ENCODE peak calls at places on chromosomes 7 and 10, in eight cellular contexts. Q is tibial artery, O is tibial nerve, U is sigmoid colon, E is heart left ventricle, T is cardiac muscle cell, B is PC-3, R is fibroblast of lung. V is an unnamed sample.

GRCh38 chr10:113957013-113957412 is 86.7 kb upstream of the ADRB1 start:
- DNase-seq in R (peak), Q (no peak), B (peak), O (no peak), U (no peak), E (no peak), T (no peak), V (no peak)

GRCh38 chr7:117445206-117445605 is 17.9 kb upstream of the ASZ1 start:
- DNase-seq in O (no peak), B (no peak), U (no peak), Q (no peak), T (no peak), E (no peak), R (no peak), V (no peak)

GRCh38 chr10:123577921-123578461 is 88.2 kb upstream of the GPR26 start:
- DNase-seq in E (no peak), T (no peak), R (no peak), Q (no peak), B (no peak), O (no peak), U (no peak), V (no peak)

GRCh38 chr10:86170255-86171153 is 196.1 kb downstream of the GRID1 start:
- DNase-seq in E (no peak), T (no peak), O (no peak), U (peak), B (no peak), Q (peak), R (no peak), V (no peak)

GRCh38 chr10:48523820-48524758 is 80.8 kb downstream of the ARHGAP22 start:
- DNase-seq in T (peak), E (no peak), O (no peak), B (peak), R (peak), Q (peak), U (peak), V (no peak)

GRCh38 chr7:43669286-43670081 is 59.8 kb downstream of the COA1 start:
- DNase-seq in O (no peak), B (no peak), E (no peak), U (no peak), T (no peak), R (no peak), Q (no peak), V (no peak)

GRCh38 chr7:27158436-27159277 is 2.2 kb upstream of the HOXA7 start:
- DNase-seq in O (no peak), U (peak), T (no peak), R (no peak), B (peak), Q (peak), E (no peak), V (peak)

GRCh38 chr7:116952640-116953371 is 495 bp upstream of the ST7 start:
- DNase-seq in Q (peak), U (peak), T (peak), O (peak), B (peak), E (peak), R (peak), V (peak)

GRCh38 chr7:136869006-136869961 is 832 bp downstream of the CHRM2 start:
- DNase-seq in B (no peak), U (peak), O (no peak), R (peak), T (peak), Q (no peak), E (peak), V (peak)

GRCh38 chr10:167383-167782 is 32.1 kb downstream of the ZMYND11 start:
- DNase-seq in Q (no peak), B (no peak), T (no peak), O (no peak), E (no peak), U (no peak), R (no peak), V (no peak)

GRCh38 chr10:117994771-117995170 is 52.0 kb downstream of the RAB11FIP2 start:
- DNase-seq in T (no peak), O (no peak), B (no peak), U (no peak), R (no peak), Q (no peak), E (no peak), V (no peak)

GRCh38 chr7:105776068-105776790 is 100.2 kb downstream of the ATXN7L1 start:
- DNase-seq in U (peak), R (peak), Q (peak), O (peak), E (peak), B (peak), T (peak), V (peak)

GRCh38 chr10:131749767-131750142 is 151.1 kb upstream of the PPP2R2D start:
- DNase-seq in Q (no peak), U (peak), T (no peak), O (no peak), B (no peak), E (no peak), R (no peak), V (peak)

GRCh38 chr10:93431361-93431760 is 50.8 kb downstream of the MYOF start:
- DNase-seq in R (no peak), U (peak), Q (peak), T (no peak), B (no peak), O (no peak), E (no peak), V (no peak)

GRCh38 chr7:42262907-42263466 is 26.0 kb upstream of the GLI3 start:
- DNase-seq in O (no peak), E (peak), R (peak), Q (peak), B (peak), U (peak), T (no peak), V (peak)

GRCh38 chr7:19117870-19118608 is 603 bp upstream of the TWIST1 start:
- DNase-seq in E (peak), T (peak), R (no peak), Q (no peak), O (no peak), B (peak), U (peak), V (peak)

GRCh38 chr10:59754951-59755350 is 1.7 kb upstream of the MRLN start:
- DNase-seq in T (no peak), B (no peak), U (no peak), O (no peak), E (no peak), Q (no peak), R (no peak), V (no peak)

GRCh38 chr7:116674508-116675173 is 2.6 kb downstream of the MET start:
- DNase-seq in U (no peak), O (no peak), Q (no peak), R (no peak), E (no peak), T (no peak), B (peak), V (no peak)

GRCh38 chr7:41385996-41386395 is 316.9 kb downstream of the INHBA start:
- DNase-seq in E (no peak), U (no peak), O (no peak), R (no peak), T (no peak), B (no peak), Q (no peak), V (no peak)

GRCh38 chr7:158327571-158328180 is 259.9 kb downstream of the PTPRN2 start:
- DNase-seq in E (no peak), T (no peak), R (no peak), O (no peak), U (no peak), Q (no peak), B (no peak), V (no peak)

GRCh38 chr10:6124666-6125065 is 35.8 kb downstream of the RBM17 start:
- DNase-seq in U (peak), O (peak), Q (peak), E (peak), B (no peak), T (no peak), R (no peak), V (no peak)

GRCh38 chr7:73425356-73425983 is 8.1 kb upstream of the FZD9 start:
- DNase-seq in O (no peak), R (no peak), T (no peak), U (no peak), B (no peak), E (no peak), Q (no peak), V (no peak)

GRCh38 chr10:77457266-77457665 is 180.3 kb downstream of the KCNMA1 start:
- DNase-seq in Q (no peak), R (no peak), T (no peak), O (no peak), E (no peak), B (no peak), U (no peak), V (no peak)

GRCh38 chr10:76885815-76886214 is 751.8 kb downstream of the KCNMA1 start:
- DNase-seq in O (no peak), B (no peak), U (peak), E (peak), Q (no peak), R (no peak), T (no peak), V (no peak)

GRCh38 chr10:131177431-131178327 is 133.8 kb downstream of the TCERG1L start:
- DNase-seq in B (no peak), R (no peak), E (no peak), T (no peak), O (peak), U (peak), Q (peak), V (no peak)

GRCh38 chr10:95504187-95504800 is 56.9 kb downstream of the SORBS1 start:
- DNase-seq in R (no peak), T (no peak), E (no peak), B (no peak), U (no peak), Q (no peak), O (no peak), V (no peak)

GRCh38 chr7:657565-658119 is 68.9 kb upstream of the DNAAF5 start:
- DNase-seq in O (no peak), Q (no peak), U (peak), B (no peak), R (peak), T (peak), E (no peak), V (no peak)

GRCh38 chr7:20440472-20441105 is 109.9 kb downstream of the ITGB8 start:
- DNase-seq in B (peak), E (peak), U (no peak), O (no peak), R (peak), T (peak), Q (no peak), V (no peak)

GRCh38 chr7:1950623-1951523 is 280.8 kb downstream of the ELFN1 start:
- DNase-seq in E (peak), T (no peak), B (no peak), U (no peak), O (peak), Q (no peak), R (peak), V (peak)

GRCh38 chr10:24854256-24854655 is 98.2 kb downstream of the PRTFDC1 start:
- DNase-seq in T (no peak), B (no peak), Q (no peak), U (no peak), R (no peak), O (no peak), E (no peak), V (no peak)

GRCh38 chr7:130071701-130072622 is 1.6 kb downstream of the KLHDC10 start:
- DNase-seq in O (peak), B (peak), Q (no peak), E (peak), R (peak), U (peak), T (peak), V (no peak)

GRCh38 chr10:43238462-43238861 is 28.4 kb downstream of the RASGEF1A start:
- DNase-seq in O (no peak), T (no peak), Q (peak), E (peak), B (no peak), U (peak), R (no peak), V (no peak)

GRCh38 chr7:2808891-2809660 is 35.0 kb downstream of the GNA12 start:
- DNase-seq in T (no peak), R (no peak), Q (peak), E (no peak), U (peak), O (no peak), B (peak), V (no peak)

GRCh38 chr10:118272090-118272775 is 69.9 kb downstream of the FAM204A start:
- DNase-seq in O (peak), E (no peak), U (peak), T (peak), R (peak), B (no peak), Q (no peak), V (no peak)

GRCh38 chr7:108109216-108109908 is 20.8 kb downstream of the LAMB4 start:
- DNase-seq in E (no peak), U (no peak), O (no peak), Q (no peak), T (no peak), R (peak), B (peak), V (no peak)

GRCh38 chr10:74202356-74202755 is 51.3 kb downstream of the ADK start:
- DNase-seq in E (no peak), Q (no peak), O (no peak), R (peak), U (no peak), T (no peak), B (no peak), V (no peak)

GRCh38 chr7:36017111-36017510 is 135.9 kb upstream of the EEPD1 start:
- DNase-seq in U (no peak), E (no peak), B (no peak), R (no peak), Q (no peak), T (no peak), O (no peak), V (no peak)

GRCh38 chr10:97659589-97659988 is 19.1 kb downstream of the PI4K2A start:
- DNase-seq in R (peak), E (no peak), O (no peak), T (no peak), U (no peak), Q (no peak), B (no peak), V (no peak)

GRCh38 chr7:28984631-28985030 is 26.5 kb upstream of the TRIL start:
- DNase-seq in O (peak), E (peak), Q (no peak), U (peak), R (peak), B (peak), T (no peak), V (peak)

DNA sequence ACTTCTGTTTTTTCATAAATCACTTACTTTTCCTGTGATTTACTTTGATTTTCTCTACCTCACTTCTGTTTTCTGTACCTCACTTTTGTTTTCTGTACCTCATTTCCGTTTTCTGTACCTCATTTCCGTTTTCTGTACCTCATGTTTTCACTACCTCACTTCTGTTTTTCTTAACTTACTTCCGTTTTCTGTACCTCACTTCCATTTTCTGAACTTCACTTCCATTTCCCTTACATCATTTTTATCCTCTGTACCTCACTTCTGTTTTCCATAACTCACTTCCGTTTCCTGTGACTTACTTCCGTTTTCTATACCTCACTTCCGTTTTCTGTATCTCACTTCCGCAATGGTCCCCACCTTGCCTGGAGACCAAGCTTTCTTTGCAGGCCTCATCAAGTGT is 491.9 kb upstream of the AKR1E2 start:
- DNase-seq in U (no peak), O (no peak), T (no peak), Q (no peak), E (no peak), B (no peak), R (no peak), V (no peak)
- H3K4me3 ChIP-seq in U (no peak), O (no peak), T (no peak), Q (no peak), E (no peak), B (no peak), R (no peak), V (no peak)

DNA sequence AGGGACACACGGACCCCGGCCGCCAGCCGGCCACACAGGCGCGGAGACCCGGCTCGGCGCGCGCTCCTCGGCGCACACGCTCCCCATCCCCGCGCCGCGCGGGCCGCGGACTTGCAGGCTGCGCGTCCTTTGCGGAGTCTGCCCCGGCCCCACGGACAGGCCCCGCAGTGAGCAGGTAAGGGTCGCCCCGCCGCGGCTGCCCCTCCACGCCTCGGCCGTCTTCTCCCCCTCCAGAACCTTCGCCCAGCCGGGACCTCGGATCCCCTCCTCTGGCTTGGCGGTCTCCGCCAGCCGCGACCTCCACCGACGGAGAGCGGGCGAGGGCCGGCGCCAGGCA is 364 bp downstream of the ADCYAP1R1 start:
- DNase-seq in Q (no peak), B (no peak), O (no peak), T (no peak), R (no peak), E (no peak), U (no peak), V (no peak)
- TF ChIP-seq CTCF in Q (no peak), B (no peak), O (no peak), T (no peak), R (no peak), E (no peak), U (no peak), V (no peak)

GRCh38 chr10:71770789-71771188 is 2.5 kb downstream of the VSIR start:
- DNase-seq in R (no peak), U (peak), E (peak), B (no peak), Q (peak), T (no peak), O (peak), V (no peak)
- H3K27ac ChIP-seq in R (peak), U (peak), E (peak), B (no peak), Q (peak), T (no peak), O (peak), V (peak)

DNA sequence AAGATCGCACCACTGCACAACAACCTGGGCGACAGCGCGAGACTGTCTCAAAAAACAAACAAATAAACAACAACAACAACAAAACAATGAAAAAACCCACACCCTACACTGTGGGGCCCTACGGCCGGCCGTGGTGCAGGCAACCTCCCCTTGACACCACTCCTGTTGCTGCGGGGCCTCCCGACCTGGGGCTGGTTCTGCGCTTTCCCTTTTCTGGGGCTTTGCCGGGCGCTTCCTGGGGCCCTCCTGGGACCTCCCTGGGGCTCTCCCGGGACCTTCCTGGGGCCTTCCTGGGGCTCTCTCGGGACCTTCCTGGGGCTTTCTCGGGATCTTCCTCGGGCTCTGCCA is 46.6 kb downstream of the INSIG1 start:
- DNase-seq in O (no peak), R (no peak), B (no peak), U (peak), Q (no peak), E (no peak), T (no peak), V (peak)
- H3K4me3 ChIP-seq in O (no peak), R (no peak), B (peak), U (peak), Q (peak), E (no peak), T (no peak), V (no peak)

DNA sequence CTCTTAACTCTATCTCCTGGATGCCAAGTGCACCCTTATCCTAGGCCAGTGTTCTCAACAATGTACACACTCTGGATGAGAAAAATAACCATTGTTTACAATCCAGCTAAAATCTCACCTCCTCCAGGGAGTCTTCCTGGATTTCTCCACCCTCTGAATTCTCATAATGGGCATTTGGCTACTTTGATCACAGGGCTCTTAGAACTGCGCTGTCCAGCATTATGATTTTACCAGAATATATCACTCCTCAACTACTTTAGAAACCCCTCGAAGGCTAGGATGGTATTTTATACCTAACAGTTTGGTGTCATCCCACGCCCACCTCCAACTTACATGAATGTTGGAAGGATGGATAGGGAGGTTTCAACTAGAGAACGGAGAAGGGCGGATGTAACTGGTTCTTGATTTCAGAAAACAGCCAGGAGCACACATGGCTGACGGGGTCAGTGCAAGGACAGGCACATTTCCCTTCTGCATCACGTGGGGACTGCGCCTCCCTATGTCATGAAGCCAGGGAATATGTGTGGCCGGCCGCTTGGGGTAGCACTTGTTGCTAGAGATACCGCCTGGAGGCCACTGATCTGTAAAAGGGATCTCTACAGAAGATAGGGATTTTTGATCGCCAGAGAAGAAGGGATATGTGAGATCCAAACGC is 1.2 kb upstream of the ATP6V0E2 start:
- DNase-seq in E (peak), T (peak), O (peak), Q (peak), B (peak), U (peak), R (peak), V (peak)
- TF ChIP-seq CTCF in E (no peak), T (no peak), O (no peak), Q (no peak), B (peak), U (peak), R (peak), V (peak)

DNA sequence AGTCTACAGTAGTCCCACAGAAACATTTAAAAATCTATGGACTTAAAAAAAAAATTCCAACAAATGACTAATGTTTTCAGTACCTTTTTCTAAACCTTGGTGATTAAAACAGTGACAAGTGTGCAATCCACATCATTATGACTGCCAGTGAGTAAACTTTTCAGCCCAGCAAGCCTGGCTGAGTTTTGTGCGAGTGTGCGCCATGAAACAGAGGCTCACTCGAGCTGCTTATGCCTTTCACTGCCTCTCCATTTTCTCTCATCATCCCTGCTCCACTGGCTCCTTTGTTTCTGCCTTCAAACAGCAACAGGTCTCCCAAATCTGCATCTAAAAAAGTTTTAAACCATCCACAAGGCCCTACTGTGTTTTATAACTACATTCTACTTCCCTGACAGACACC is 105.8 kb downstream of the USP6NL start:
- DNase-seq in R (no peak), T (no peak), B (no peak), E (no peak), Q (no peak), O (no peak), U (no peak), V (no peak)
- H3K27ac ChIP-seq in R (no peak), T (no peak), B (no peak), E (no peak), Q (no peak), O (no peak), U (no peak), V (no peak)

DNA sequence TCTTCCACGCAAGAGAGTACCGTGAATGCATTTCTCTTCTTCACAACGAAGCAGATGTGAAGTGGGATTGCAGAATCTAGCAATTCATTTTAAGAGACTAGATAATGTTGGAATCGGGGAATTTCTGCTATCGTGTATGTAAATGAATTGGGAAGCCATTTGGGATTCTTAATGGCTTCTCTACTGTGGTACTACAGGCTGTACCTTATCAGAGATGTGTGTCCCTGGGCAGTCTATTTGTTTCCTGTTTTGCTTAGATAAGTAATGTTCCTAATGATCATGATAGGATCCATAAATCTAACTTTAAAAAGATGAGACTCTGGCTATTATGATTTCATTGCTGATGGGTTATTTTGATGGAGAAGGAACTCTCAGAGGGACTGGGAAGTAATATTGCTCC is 320.6 kb downstream of the REEP3 start:
- DNase-seq in B (no peak), Q (no peak), U (no peak), E (no peak), O (no peak), R (no peak), T (no peak), V (no peak)
- H3K4me3 ChIP-seq in B (no peak), Q (no peak), U (no peak), E (no peak), O (no peak), R (no peak), T (no peak), V (no peak)